ENCODE peak calls at places on chromosomes 5 and 9, in nine cellular contexts. Z is Panc1, G is BE2C, Y is HFFc6, L is fibroblast of mammary gland, I is GM12878, D is AG04449, B is glutamatergic neuron, Q is fibroblast of lung. W is an unnamed sample.

GRCh38 chr5:157217289-157218024 is 36.8 kb downstream of the ITK start:
- DNase-seq in Z (no peak), G (no peak), Y (no peak), L (no peak), I (no peak), D (no peak), B (no peak), Q (no peak), W (no peak)

GRCh38 chr9:105877719-105878118 is 183.4 kb downstream of the TMEM38B start:
- DNase-seq in Z (no peak), G (peak), Y (no peak), L (no peak), I (peak), D (no peak), B (no peak), Q (no peak), W (no peak)

GRCh38 chr9:106590759-106591505 is 272.0 kb upstream of the ZNF462 start:
- DNase-seq in Z (no peak), G (no peak), Y (no peak), L (no peak), I (no peak), D (no peak), B (no peak), Q (no peak), W (no peak)

GRCh38 chr5:164353155-164353554 is 847.7 kb downstream of the MAT2B start:
- DNase-seq in Z (no peak), G (no peak), Y (no peak), L (no peak), I (no peak), D (no peak), B (no peak), Q (peak), W (no peak)

GRCh38 chr9:100011062-100011681 is 87.6 kb downstream of the ERP44 start:
- DNase-seq in Z (no peak), G (peak), Y (peak), L (peak), I (peak), D (no peak), B (no peak), Q (peak), W (peak)

GRCh38 chr9:90816690-90817089 is 15.1 kb downstream of the SYK start:
- DNase-seq in Z (no peak), G (no peak), Y (no peak), L (no peak), I (no peak), D (no peak), B (no peak), Q (no peak), W (no peak)

GRCh38 chr9:128190516-128191405 is 611 bp downstream of the CIZ1 start:
- DNase-seq in Z (no peak), G (no peak), Y (no peak), L (no peak), I (no peak), D (no peak), B (no peak), Q (no peak), W (no peak)

GRCh38 chr9:115393976-115394775 is 276.2 kb upstream of the TNC start:
- DNase-seq in Z (no peak), G (no peak), Y (no peak), L (peak), I (no peak), D (no peak), B (no peak), Q (peak), W (no peak)

GRCh38 chr9:37374892-37375291 is 47.6 kb upstream of the GRHPR start:
- DNase-seq in Z (no peak), G (no peak), Y (no peak), L (no peak), I (peak), D (no peak), B (no peak), Q (no peak), W (no peak)

GRCh38 chr9:20236676-20237075 is 385.6 kb downstream of the MLLT3 start:
- DNase-seq in Z (no peak), G (no peak), Y (no peak), L (no peak), I (no peak), D (no peak), B (no peak), Q (no peak), W (no peak)

GRCh38 chr9:111730937-111731567 is 63.7 kb downstream of the SHOC1 start:
- DNase-seq in Z (no peak), G (no peak), Y (peak), L (peak), I (no peak), D (no peak), B (no peak), Q (peak), W (no peak)

GRCh38 chr5:58751222-58751621 is 168.3 kb downstream of the RAB3C start:
- DNase-seq in Z (peak), G (peak), Y (no peak), L (peak), I (no peak), D (no peak), B (no peak), Q (peak), W (no peak)

GRCh38 chr9:20884985-20885593 is 146.4 kb downstream of the HACD4 start:
- DNase-seq in Z (peak), G (peak), Y (peak), L (peak), I (peak), D (no peak), B (peak), Q (peak), W (peak)

GRCh38 chr9:132622144-132622543 is 39.7 kb downstream of the BARHL1 start:
- DNase-seq in Z (no peak), G (no peak), Y (peak), L (peak), I (no peak), D (no peak), B (peak), Q (peak), W (no peak)

GRCh38 chr5:67416133-67416937 is 219.7 kb upstream of the CD180 start:
- DNase-seq in Z (no peak), G (no peak), Y (no peak), L (no peak), I (peak), D (no peak), B (no peak), Q (no peak), W (no peak)

GRCh38 chr5:60387041-60387440 is 312.9 kb downstream of the DEPDC1B start:
- DNase-seq in Z (no peak), G (no peak), Y (no peak), L (no peak), I (no peak), D (no peak), B (no peak), Q (no peak), W (no peak)

GRCh38 chr5:159123700-159124099 is 24.0 kb upstream of the EBF1 start:
- DNase-seq in Z (no peak), G (no peak), Y (no peak), L (no peak), I (no peak), D (no peak), B (no peak), Q (no peak), W (no peak)

GRCh38 chr5:71873202-71873601 is 154.1 kb downstream of the CARTPT start:
- DNase-seq in Z (no peak), G (no peak), Y (no peak), L (no peak), I (no peak), D (no peak), B (no peak), Q (no peak), W (no peak)

DNA sequence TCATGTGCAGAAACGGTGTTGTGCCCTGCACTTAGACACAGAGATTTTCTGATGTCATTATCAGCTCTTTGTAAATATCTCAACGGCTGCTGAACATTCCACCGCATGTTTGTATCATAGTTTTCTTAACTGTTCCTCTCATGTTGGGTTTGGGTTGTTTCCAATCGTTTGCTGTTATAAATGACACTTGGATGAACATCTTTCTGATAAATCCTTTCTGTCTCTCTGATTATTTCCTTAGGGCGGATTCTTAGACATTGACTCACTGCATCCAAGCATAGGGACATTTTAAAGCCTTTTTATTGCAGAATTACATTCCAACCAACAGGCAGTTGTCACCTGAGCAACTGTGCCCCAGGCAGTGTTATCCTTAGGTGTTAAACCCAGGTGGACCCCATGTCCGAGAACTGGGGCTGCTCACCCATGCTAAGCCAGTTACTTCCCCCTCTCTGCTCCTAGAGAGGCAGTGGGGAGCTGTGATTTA is 28.5 kb downstream of the COL5A1 start:
- DNase-seq in Z (no peak), G (no peak), Y (peak), L (peak), I (no peak), D (peak), B (no peak), Q (peak), W (peak)
- TF ChIP-seq CTCF in Z (no peak), G (no peak), Y (no peak), L (no peak), I (no peak), D (no peak), B (no peak), Q (no peak), W (no peak)

DNA sequence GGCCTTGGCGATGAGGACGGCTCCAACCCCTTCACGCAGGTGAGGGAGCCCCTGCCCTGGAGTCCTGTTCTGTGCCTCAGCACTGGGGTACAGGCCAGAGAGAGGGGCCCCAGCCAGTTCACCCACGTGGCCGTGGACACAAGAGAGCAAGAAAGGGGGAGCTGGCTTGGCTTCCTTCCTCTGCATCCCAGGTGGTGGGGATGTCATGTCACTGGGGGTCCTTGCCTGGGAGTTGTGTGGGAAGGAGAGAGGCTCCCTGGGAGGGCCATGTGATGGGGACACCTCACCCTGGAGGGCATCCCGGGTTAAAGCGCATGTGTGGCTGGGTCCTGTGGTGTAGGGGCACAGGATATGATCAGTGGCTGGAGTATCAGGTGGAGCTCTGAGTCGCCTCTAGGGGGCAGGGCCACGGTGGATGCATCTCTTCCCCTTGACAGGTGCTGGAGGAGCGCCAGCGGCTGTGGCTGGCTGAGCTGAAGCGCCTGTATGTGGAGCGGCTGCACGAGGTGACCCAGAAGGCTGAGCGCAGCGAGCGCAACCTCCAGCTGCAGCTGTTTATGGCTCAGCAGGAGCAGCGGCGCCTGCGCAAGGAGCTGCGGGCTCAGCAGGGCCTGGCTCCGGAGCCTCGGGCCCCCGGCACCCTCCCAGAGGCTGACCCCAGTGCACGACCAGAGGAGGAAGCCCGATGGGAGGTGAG is 7.5 kb downstream of the N4BP3 start:
- DNase-seq in Z (no peak), G (peak), Y (peak), L (peak), I (peak), D (no peak), B (peak), Q (peak), W (no peak)
- TF ChIP-seq CTCF in Z (peak), G (peak), Y (peak), L (peak), I (peak), D (peak), B (peak), Q (peak), W (peak)

DNA sequence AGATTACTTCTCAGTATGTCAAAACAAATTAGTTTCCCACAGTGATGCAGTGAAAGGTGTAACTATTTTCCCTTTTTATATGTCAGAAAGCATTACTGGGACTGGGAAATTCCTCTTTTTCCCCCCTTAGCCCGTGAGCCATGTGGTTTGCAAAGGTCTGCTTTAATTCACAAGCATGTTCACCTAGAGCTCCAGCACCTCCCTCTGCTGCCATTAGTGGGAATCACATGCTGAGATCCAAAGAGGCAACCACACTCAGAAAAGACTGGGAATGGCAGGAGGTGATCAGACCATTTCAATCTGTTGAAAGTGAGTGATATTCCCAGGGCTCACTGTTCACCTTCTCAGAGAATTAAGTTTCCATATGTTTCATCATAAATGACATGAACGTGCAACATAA is 703.7 kb upstream of the WWC1 start:
- DNase-seq in Z (no peak), G (peak), Y (peak), L (peak), I (no peak), D (no peak), B (peak), Q (peak), W (no peak)
- TF ChIP-seq CTCF in Z (peak), G (peak), Y (peak), L (peak), I (no peak), D (peak), B (peak), Q (peak), W (peak)

GRCh38 chr5:65100846-65101678 is 332.3 kb downstream of the CWC27 start:
- DNase-seq in Z (peak), G (peak), Y (peak), L (peak), I (no peak), D (no peak), B (peak), Q (peak), W (peak)
- TF ChIP-seq CTCF in Z (peak), G (peak), Y (peak), L (peak), I (peak), D (peak), B (peak), Q (peak), W (peak)

GRCh38 chr5:170179626-170180025 is 53.2 kb upstream of the C5orf58 start:
- DNase-seq in Z (no peak), G (no peak), Y (no peak), L (no peak), I (no peak), D (no peak), B (no peak), Q (no peak), W (no peak)

GRCh38 chr5:170182461-170182860 is 50.3 kb upstream of the C5orf58 start:
- DNase-seq in Z (no peak), G (no peak), Y (no peak), L (no peak), I (no peak), D (no peak), B (no peak), Q (no peak), W (no peak)

GRCh38 chr5:170184737-170185136 is 48.0 kb upstream of the C5orf58 start:
- DNase-seq in Z (no peak), G (no peak), Y (no peak), L (no peak), I (no peak), D (no peak), B (no peak), Q (no peak), W (no peak)

GRCh38 chr5:170181902-170182301 is 50.9 kb upstream of the C5orf58 start:
- DNase-seq in Z (no peak), G (peak), Y (no peak), L (no peak), I (no peak), D (no peak), B (no peak), Q (peak), W (no peak)

GRCh38 chr5:170184007-170184687 is 48.6 kb upstream of the C5orf58 start:
- DNase-seq in Z (peak), G (peak), Y (peak), L (peak), I (no peak), D (no peak), B (peak), Q (peak), W (no peak)
- TF ChIP-seq CTCF in Z (peak), G (peak), Y (peak), L (peak), I (peak), D (peak), B (peak), Q (peak), W (peak)

GRCh38 chr9:2837915-2838314 is 6.0 kb downstream of the PUM3 start:
- DNase-seq in Z (no peak), G (no peak), Y (no peak), L (peak), I (no peak), D (no peak), B (no peak), Q (no peak), W (no peak)
- TF ChIP-seq CTCF in Z (no peak), G (peak), Y (peak), L (no peak), I (no peak), D (no peak), B (no peak), Q (no peak), W (peak)

GRCh38 chr5:29001666-29002065 is 1963.3 kb upstream of the CDH9 start:
- DNase-seq in Z (no peak), G (peak), Y (no peak), L (no peak), I (no peak), D (no peak), B (no peak), Q (no peak), W (no peak)
- TF ChIP-seq CTCF in Z (peak), G (peak), Y (no peak), L (no peak), I (no peak), D (no peak), B (no peak), Q (no peak), W (no peak)

GRCh38 chr9:80605793-80606192 is 1034.0 kb downstream of the TLE4 start:
- DNase-seq in Z (no peak), G (no peak), Y (no peak), L (no peak), I (no peak), D (no peak), B (no peak), Q (peak), W (no peak)

GRCh38 chr9:80602291-80602690 is 1030.5 kb downstream of the TLE4 start:
- DNase-seq in Z (no peak), G (no peak), Y (no peak), L (no peak), I (no peak), D (no peak), B (no peak), Q (no peak), W (no peak)

DNA sequence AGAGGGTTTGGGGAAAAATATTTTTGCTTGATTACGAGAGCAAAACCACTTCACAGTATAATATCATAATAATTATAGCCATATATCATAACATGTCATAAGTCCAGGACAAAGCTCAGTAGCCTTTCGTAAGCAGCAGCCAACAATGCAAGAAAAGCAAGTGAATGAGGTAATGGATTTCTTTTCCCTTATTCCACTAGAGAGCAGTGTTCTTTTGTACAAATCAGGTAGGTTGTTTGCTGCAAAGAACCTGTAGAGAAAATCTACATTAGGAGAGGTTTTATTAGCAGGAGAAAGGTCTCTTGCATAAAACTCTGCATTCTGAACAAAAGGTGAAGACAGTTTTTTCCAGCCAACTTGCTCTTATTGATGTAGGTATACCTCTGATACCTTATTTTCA is 1033.4 kb downstream of the TLE4 start:
- DNase-seq in Z (peak), G (no peak), Y (no peak), L (peak), I (no peak), D (no peak), B (no peak), Q (peak), W (peak)
- TF ChIP-seq CTCF in Z (no peak), G (peak), Y (peak), L (peak), I (no peak), D (peak), B (peak), Q (peak), W (peak)